ENCODE peak calls at places on chromosomes 16 and 17, in four cellular contexts. F is stomach, G is adrenal gland, S is heart left ventricle. T is an unnamed sample.
A peak's percentile ranks its signal among the peaks of the same experiment; 100 is the strongest.

GRCh38 chr16:66961065-66961744 is at the start of gene CES3:
- DNase-seq in F (peak; percentile 71), G (peak; percentile 75), S (peak; percentile 41), T (peak; percentile 68)

GRCh38 chr16:23367564-23367963 is 65.5 kb downstream of the SCNN1B start:
- DNase-seq in F (no peak), G (no peak), S (no peak), T (no peak)

GRCh38 chr17:38361700-38362465 is 10.2 kb downstream of the SOCS7 start:
- DNase-seq in S (no peak), G (no peak), F (no peak), T (no peak)

GRCh38 chr16:2388875-2389433 is 40.3 kb upstream of the CCNF start:
- DNase-seq in S (no peak), G (no peak), F (peak; percentile 84), T (no peak)

GRCh38 chr17:37576281-37576680 is 32.9 kb downstream of the SYNRG start:
- DNase-seq in S (no peak), G (no peak), F (no peak), T (no peak)

GRCh38 chr17:72945468-72945867 is 147.0 kb downstream of the SLC39A11 start:
- DNase-seq in G (no peak), S (no peak), F (no peak), T (no peak)

GRCh38 chr17:80210348-80211108 is 9.6 kb downstream of the SGSH start:
- DNase-seq in S (no peak), F (no peak), G (no peak), T (no peak)

GRCh38 chr17:28320215-28321061 is 1.4 kb downstream of the TMEM97 start:
- DNase-seq in F (no peak), G (no peak), S (no peak), T (no peak)

GRCh38 chr16:80518436-80518835 is 22.4 kb upstream of the DYNLRB2 start:
- DNase-seq in G (no peak), F (no peak), S (no peak), T (no peak)

GRCh38 chr16:26598061-26598460 is 468.7 kb upstream of the C16orf82 start:
- DNase-seq in F (no peak), S (no peak), G (no peak), T (no peak)

GRCh38 chr17:8055851-8056231 is 17.0 kb downstream of the ALOX15B start:
- DNase-seq in G (no peak), S (no peak), F (no peak), T (no peak)

GRCh38 chr16:75230471-75231110 is 11.8 kb downstream of the CTRB1 start:
- DNase-seq in G (no peak), F (no peak), S (no peak), T (no peak)

GRCh38 chr16:47565454-47565853 is 104.3 kb downstream of the PHKB start:
- DNase-seq in S (peak; percentile 53), F (no peak), G (peak; percentile 65), T (no peak)

GRCh38 chr17:20890338-20890737 is 152.5 kb downstream of the USP22 start:
- DNase-seq in F (no peak), S (no peak), G (no peak), T (no peak)

GRCh38 chr17:11493947-11494346 is 104.3 kb upstream of the DNAH9 start:
- DNase-seq in S (no peak), F (no peak), G (no peak), T (no peak)

GRCh38 chr17:57048096-57048495 is 37.0 kb upstream of the AKAP1 start:
- DNase-seq in G (no peak), F (no peak), S (no peak), T (no peak)

GRCh38 chr17:57045868-57046671 is 39.0 kb upstream of the AKAP1 start:
- DNase-seq in G (peak; percentile 28), F (peak; percentile 70), S (peak; percentile 18), T (no peak)

GRCh38 chr17:57044976-57045867 is 39.8 kb upstream of the AKAP1 start:
- DNase-seq in G (no peak), S (no peak), F (no peak), T (no peak)

GRCh38 chr17:57051886-57052342 is 33.1 kb upstream of the AKAP1 start:
- DNase-seq in G (no peak), F (no peak), S (no peak), T (no peak)

GRCh38 chr17:57050303-57050702 is 34.7 kb upstream of the AKAP1 start:
- DNase-seq in G (no peak), F (no peak), S (no peak), T (no peak)
- TF ChIP-seq POLR2A in G (no peak), F (no peak), S (no peak), T (no peak)

DNA sequence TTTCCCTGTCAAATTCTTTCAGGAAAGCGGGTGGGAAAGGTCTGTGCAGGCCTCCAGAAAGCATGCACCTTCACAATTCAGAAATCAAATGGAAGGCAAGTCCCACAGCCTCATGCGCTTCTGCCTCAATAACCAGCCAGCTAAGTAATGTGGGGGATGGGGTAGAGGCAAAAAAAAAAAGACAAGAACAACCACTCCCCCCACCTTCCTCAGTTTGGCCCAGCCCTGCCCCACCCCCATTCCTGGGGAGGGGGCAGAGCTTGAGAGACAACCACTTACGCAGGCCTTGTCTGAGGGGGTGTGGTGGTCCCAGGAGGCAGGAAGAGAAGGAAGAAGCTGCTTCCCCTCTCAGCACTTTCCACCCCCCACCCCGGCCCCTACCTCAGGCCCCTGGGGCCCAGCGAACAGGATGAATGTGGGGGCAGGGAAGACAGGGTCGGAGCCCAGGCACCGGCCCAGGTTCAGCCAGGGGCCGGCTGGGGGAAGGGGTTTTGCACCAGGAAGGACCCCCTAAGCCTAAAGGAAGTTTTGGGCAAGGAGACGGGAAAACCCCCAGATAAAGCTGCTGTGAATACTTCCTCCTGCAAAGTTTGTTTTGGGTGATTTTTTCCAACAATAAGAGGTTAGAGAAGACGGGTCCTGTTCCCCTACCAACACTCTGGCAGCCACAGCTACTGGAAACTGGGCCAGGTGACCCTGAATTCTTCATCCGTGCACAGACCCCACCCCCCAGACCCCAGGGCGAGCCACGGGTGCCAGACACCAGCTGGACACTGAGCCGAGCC is 1.2 kb downstream of the JUP start:
- DNase-seq in S (peak; percentile 73), F (no peak), G (no peak), T (no peak)
- TF ChIP-seq POLR2A in S (no peak), F (no peak), G (no peak), T (no peak)

GRCh38 chr17:17041018-17041521 is 1.2 kb upstream of the MPRIP start:
- DNase-seq in S (no peak), G (peak; percentile 47), F (no peak), T (peak; percentile 37)
- TF ChIP-seq POLR2A in S (no peak), G (no peak), F (no peak), T (no peak)

GRCh38 chr16:31713945-31714898 is 159.4 kb upstream of the ZNF267 start:
- DNase-seq in F (no peak), G (no peak), S (no peak), T (peak; percentile 52)
- TF ChIP-seq POLR2A in F (no peak), G (no peak), S (no peak), T (no peak)

DNA sequence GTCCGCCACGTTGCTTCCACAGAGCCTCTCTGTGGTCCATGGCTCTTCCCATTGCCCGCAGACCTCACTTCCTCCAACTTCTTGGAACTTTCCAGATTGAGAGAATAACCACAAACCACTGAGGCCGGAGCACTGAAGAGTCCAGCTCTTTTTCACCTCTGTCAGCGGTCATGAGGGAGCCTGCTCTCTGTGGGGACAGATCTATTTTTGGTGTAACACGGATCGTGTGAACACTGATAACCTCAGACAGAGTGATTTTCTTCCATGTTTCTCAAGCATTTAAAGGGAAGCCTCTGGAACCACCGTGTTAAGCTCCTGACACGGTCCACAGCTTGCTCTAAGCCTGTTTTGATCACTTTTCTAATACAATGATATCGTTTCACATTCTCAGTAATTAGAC is 49.7 kb downstream of the NTN1 start:
- DNase-seq in S (no peak), F (no peak), G (no peak), T (no peak)
- TF ChIP-seq POLR2A in S (no peak), F (no peak), G (no peak), T (no peak)

DNA sequence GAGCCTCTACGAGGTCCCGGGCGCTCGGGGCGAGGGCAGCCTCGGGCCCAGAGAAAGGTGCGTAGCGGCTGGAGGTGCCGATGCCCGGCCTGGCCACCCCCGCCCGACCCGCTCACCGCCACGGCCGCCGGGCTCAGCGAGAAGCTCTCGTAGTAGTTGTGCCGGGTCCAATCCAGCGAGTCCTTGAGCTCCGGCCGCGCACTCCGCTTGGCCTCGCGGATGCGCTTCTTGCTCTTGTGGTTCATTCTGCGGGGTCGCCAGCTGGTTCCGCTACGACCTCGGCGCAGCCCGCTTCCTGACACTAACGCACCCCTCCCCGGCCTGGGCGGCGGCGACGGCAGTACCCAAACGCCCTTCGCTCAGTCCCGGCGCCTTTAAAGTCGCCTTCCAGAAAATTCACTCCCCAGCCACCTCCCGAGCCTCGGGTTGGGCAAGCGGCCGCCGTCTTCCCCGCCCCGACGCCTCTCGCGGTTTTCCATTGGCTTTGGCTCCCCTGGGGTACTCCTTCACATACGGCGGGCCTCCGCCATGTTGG is at the start of gene JMJD6:
- DNase-seq in F (peak; percentile 97), G (peak; percentile 97), S (peak; percentile 98), T (peak; percentile 96)
- TF ChIP-seq POLR2A in F (peak; percentile 86), G (peak; percentile 98), S (peak; percentile 53), T (peak; percentile 89)

T was measured in erythroblast.